ENCODE peak calls at places on chromosomes 16 and 17, in eight cellular contexts. Z is Caki2; T is pons; E is stomach; I is activated naive CD4-positive, alpha-beta T cell treated with Interleukin-2 at 50 U/mL for 16 hours; V is stimulated activated CD8-positive, alpha-beta memory T cell treated with anti-CD3 and anti-CD28 coated beads, Interleukin-7, amount 100 ng/mL, for 48 hours; Y is nephron progenitor cell; C is H7. L is an unnamed sample.

GRCh38 chr17:15231851-15232516 is 33.1 kb downstream of the PMP22 start:
- DNase-seq in V (no peak), T (peak), C (no peak), E (no peak), I (no peak), Z (no peak), Y (no peak), L (peak)

GRCh38 chr16:56965939-56966515 is 4.3 kb downstream of the CETP start:
- DNase-seq in Z (no peak), V (no peak), C (peak), E (no peak), I (no peak), Y (no peak), T (no peak), L (no peak)

GRCh38 chr17:50421308-50422031 is 4.5 kb upstream of the ACSF2 start:
- DNase-seq in Y (no peak), Z (no peak), E (no peak), C (no peak), V (no peak), T (peak), I (no peak), L (no peak)

GRCh38 chr17:3905017-3905486 is 11.2 kb downstream of the P2RX1 start:
- DNase-seq in C (no peak), I (no peak), Y (no peak), T (no peak), E (peak), V (no peak), Z (no peak), L (no peak)

GRCh38 chr17:73175962-73176565 is 11.3 kb downstream of the SSTR2 start:
- DNase-seq in C (no peak), Z (no peak), Y (no peak), I (no peak), V (no peak), E (no peak), T (no peak), L (no peak)

GRCh38 chr17:8712698-8713097 is 31.9 kb downstream of the CCDC42 start:
- DNase-seq in Y (no peak), Z (no peak), C (no peak), I (no peak), E (no peak), T (no peak), V (no peak), L (no peak)

GRCh38 chr17:77285594-77286390 is 145.0 kb downstream of the SEC14L1 start:
- DNase-seq in Y (no peak), Z (no peak), V (no peak), C (no peak), I (no peak), T (no peak), E (peak), L (no peak)

GRCh38 chr17:10754109-10754508 is 24.3 kb upstream of the TMEM220 start:
- DNase-seq in Z (no peak), E (peak), I (peak), V (no peak), T (peak), C (peak), Y (peak), L (no peak)

GRCh38 chr16:25157476-25157875 is 45.9 kb downstream of the LCMT1 start:
- DNase-seq in V (no peak), I (no peak), E (no peak), T (no peak), Y (no peak), Z (peak), C (no peak), L (no peak)

GRCh38 chr16:970379-970765 is 412 bp downstream of the LMF1 start:
- DNase-seq in Z (no peak), Y (no peak), C (peak), T (no peak), V (no peak), I (no peak), E (no peak), L (no peak)

GRCh38 chr17:18028684-18029540 is 10.1 kb downstream of the ATPAF2 start:
- DNase-seq in I (no peak), Z (no peak), V (no peak), Y (no peak), C (no peak), T (no peak), E (no peak), L (no peak)

GRCh38 chr16:55539049-55539448 is 27.4 kb upstream of the CAPNS2 start:
- DNase-seq in C (no peak), V (no peak), I (no peak), T (peak), Z (no peak), E (no peak), Y (no peak), L (no peak)

GRCh38 chr16:10120953-10121352 is 61.3 kb downstream of the GRIN2A start:
- DNase-seq in C (no peak), V (no peak), T (no peak), Y (no peak), E (no peak), Z (peak), I (no peak), L (no peak)

GRCh38 chr17:46009681-46010596 is 10.9 kb downstream of the STH start:
- DNase-seq in E (no peak), I (no peak), V (no peak), Z (no peak), C (no peak), Y (no peak), T (no peak), L (no peak)

GRCh38 chr17:83133302-83134121 is 54.1 kb downstream of the METRNL start:
- DNase-seq in Z (no peak), T (no peak), C (peak), I (no peak), V (no peak), Y (no peak), E (no peak), L (no peak)

GRCh38 chr17:7587420-7587786 is 2.5 kb downstream of the SOX15 start:
- DNase-seq in I (no peak), Z (no peak), V (no peak), Y (no peak), T (no peak), C (no peak), E (no peak), L (no peak)

GRCh38 chr17:43213545-43213944 is 1.9 kb downstream of the TMEM106A start:
- DNase-seq in Y (no peak), T (no peak), C (no peak), I (no peak), V (no peak), Z (no peak), E (peak), L (no peak)

GRCh38 chr16:180101-180920 is at the start of gene HBQ1:
- DNase-seq in E (no peak), I (peak), Z (no peak), V (no peak), Y (peak), C (peak), T (no peak), L (no peak)

L was measured in midbrain.